ENCODE peak calls at places on chromosome 19, in four cellular contexts. Z is nephron progenitor cell, N is PC-3, S is HCT116. X is an unnamed sample.

GRCh38 chr19:16288544-16288943 is 36.1 kb upstream of the KLF2 start:
- DNase-seq in N (no peak), S (no peak), Z (no peak), X (no peak)

GRCh38 chr19:2628597-2628996 is 73.9 kb downstream of the GNG7 start:
- DNase-seq in Z (no peak), S (no peak), N (no peak), X (no peak)

GRCh38 chr19:48319647-48320537 is 5.5 kb upstream of the EMP3 start:
- DNase-seq in N (peak), Z (peak), S (peak), X (peak)

GRCh38 chr19:29812080-29812880 is 489 bp downstream of the CCNE1 start:
- DNase-seq in Z (peak), S (no peak), N (no peak), X (peak)

GRCh38 chr19:8702350-8702749 is 3.8 kb upstream of the ACTL9 start:
- DNase-seq in Z (no peak), S (no peak), N (no peak), X (no peak)

GRCh38 chr19:42028304-42029216 is 34.5 kb upstream of the ATP1A3 start:
- DNase-seq in S (peak), Z (peak), N (peak), X (peak)

GRCh38 chr19:49954092-49954825 is 6.7 kb downstream of the SIGLEC11 start:
- DNase-seq in S (no peak), Z (no peak), N (no peak), X (no peak)

GRCh38 chr19:54549224-54549623 is 24.4 kb upstream of the LILRA2 start:
- DNase-seq in N (no peak), Z (no peak), S (no peak), X (no peak)

GRCh38 chr19:47315125-47315821 is 5.6 kb downstream of the C5AR1 start:
- DNase-seq in N (peak), Z (no peak), S (peak), X (no peak)

GRCh38 chr19:46907880-46908279 is 47.1 kb downstream of the ARHGAP35 start:
- DNase-seq in Z (no peak), N (no peak), S (no peak), X (no peak)

GRCh38 chr19:52473655-52474350 is 20.4 kb downstream of the ZNF578 start:
- DNase-seq in N (peak), Z (no peak), S (no peak), X (no peak)

GRCh38 chr19:9061879-9062278 is 25.0 kb upstream of the OR1M1 start:
- DNase-seq in N (peak), Z (no peak), S (no peak), X (no peak)

GRCh38 chr19:6536138-6536671 is 5.4 kb downstream of the TNFSF9 start:
- DNase-seq in Z (peak), N (peak), S (peak), X (no peak)

GRCh38 chr19:35901055-35901644 is 810 bp upstream of the NFKBID start:
- DNase-seq in N (peak), Z (no peak), S (no peak), X (no peak)

GRCh38 chr19:6236310-6237291 is 43.2 kb downstream of the MLLT1 start:
- DNase-seq in S (no peak), N (peak), Z (no peak), X (no peak)

GRCh38 chr19:18809149-18809978 is 18.3 kb upstream of the COMP start:
- DNase-seq in Z (no peak), N (peak), S (no peak), X (no peak)

GRCh38 chr19:54473071-54473941 is at the start of gene CDC42EP5:
- DNase-seq in S (no peak), Z (peak), N (no peak), X (peak)

GRCh38 chr19:3516675-3517207 is 10.6 kb downstream of the FZR1 start:
- DNase-seq in S (no peak), N (peak), Z (no peak), X (no peak)

GRCh38 chr19:8075158-8076086 is 22.9 kb downstream of the CCL25 start:
- DNase-seq in Z (no peak), S (no peak), N (no peak), X (no peak)

GRCh38 chr19:4369109-4369887 is 25.9 kb downstream of the MPND start:
- DNase-seq in S (no peak), Z (peak), N (no peak), X (no peak)

GRCh38 chr19:46772170-46773017 is 16.0 kb downstream of the SLC1A5 start:
- DNase-seq in S (no peak), N (no peak), Z (no peak), X (no peak)

GRCh38 chr19:13163609-13164364 is 13.6 kb downstream of the IER2 start:
- DNase-seq in S (no peak), Z (peak), N (peak), X (peak)
- TF ChIP-seq CTCF in S (no peak), Z (no peak), N (no peak), X (no peak)

DNA sequence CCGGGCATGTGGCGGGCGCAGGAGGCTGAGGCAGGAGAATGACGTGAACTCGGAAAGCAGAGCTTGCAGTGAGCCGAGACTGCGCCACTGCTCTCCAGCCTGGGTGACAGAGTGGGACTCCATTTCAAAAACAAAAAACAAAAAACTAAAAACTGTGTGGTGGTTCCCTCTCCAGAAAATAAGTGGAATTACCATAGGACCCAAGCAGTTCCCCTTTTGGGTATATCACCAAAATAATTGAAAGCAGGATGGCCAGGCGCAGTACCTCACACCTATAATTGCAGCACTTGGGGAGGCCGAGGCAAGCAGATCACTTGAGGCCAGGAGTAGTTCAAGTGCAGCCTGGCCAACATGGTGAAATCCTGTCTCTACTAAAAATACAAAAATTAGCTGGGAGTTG is 15.7 kb upstream of the LDLR start:
- DNase-seq in Z (no peak), N (no peak), S (no peak), X (no peak)
- TF ChIP-seq CTCF in Z (no peak), N (no peak), S (no peak), X (no peak)

DNA sequence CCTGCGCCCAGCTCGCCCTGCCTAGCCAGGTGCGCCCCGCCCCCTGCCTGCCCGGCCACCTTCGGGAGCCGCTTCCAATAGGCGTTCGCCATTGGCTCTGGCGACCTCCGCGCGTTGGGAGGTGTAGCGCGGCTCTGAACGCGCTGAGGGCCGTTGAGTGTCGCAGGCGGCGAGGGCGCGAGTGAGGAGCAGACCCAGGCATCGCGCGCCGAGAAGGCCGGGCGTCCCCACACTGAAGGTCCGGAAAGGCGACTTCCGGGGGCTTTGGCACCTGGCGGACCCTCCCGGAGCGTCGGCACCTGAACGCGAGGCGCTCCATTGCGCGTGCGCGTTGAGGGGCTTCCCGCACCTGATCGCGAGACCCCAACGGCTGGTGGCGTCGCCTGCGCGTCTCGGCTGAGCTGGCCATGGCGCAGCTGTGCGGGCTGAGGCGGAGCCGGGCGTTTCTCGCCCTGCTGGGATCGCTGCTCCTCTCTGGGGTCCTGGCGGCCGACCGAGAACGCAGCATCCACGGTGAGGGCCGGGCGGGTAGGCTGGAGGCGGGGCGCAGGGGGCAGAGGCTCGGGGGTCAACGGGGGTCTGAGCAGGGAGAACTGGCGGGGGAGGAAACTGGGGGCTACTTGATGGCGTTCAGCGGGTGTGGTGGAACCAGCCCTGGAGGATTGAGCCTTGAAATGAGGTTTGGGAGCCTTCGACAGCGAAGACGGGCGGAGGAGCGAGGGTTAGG is at the start of gene SPINT2:
- DNase-seq in Z (peak), N (no peak), S (peak), X (peak)
- TF ChIP-seq CTCF in Z (no peak), N (no peak), S (no peak), X (no peak)

GRCh38 chr19:17513801-17514200 is 2.4 kb downstream of the PGLS start:
- DNase-seq in S (no peak), N (no peak), Z (no peak), X (no peak)

GRCh38 chr19:17510220-17510993 is 1.0 kb upstream of the PGLS start:
- DNase-seq in N (no peak), Z (no peak), S (no peak), X (no peak)

GRCh38 chr19:17512574-17512939 is 1.1 kb downstream of the PGLS start:
- DNase-seq in Z (no peak), S (no peak), N (no peak), X (no peak)

GRCh38 chr19:17515408-17516149 is 4.1 kb downstream of the PGLS start:
- DNase-seq in N (no peak), S (no peak), Z (no peak), X (no peak)

GRCh38 chr19:17511724-17512573 is 500 bp downstream of the PGLS start:
- DNase-seq in S (peak), N (peak), Z (peak), X (peak)
- TF ChIP-seq CTCF in S (peak), N (peak), Z (no peak), X (no peak)

GRCh38 chr19:32580901-32581703 is at the start of gene PDCD5:
- DNase-seq in S (peak), Z (peak), N (peak), X (peak)
- TF ChIP-seq CTCF in S (no peak), Z (no peak), N (no peak), X (no peak)

DNA sequence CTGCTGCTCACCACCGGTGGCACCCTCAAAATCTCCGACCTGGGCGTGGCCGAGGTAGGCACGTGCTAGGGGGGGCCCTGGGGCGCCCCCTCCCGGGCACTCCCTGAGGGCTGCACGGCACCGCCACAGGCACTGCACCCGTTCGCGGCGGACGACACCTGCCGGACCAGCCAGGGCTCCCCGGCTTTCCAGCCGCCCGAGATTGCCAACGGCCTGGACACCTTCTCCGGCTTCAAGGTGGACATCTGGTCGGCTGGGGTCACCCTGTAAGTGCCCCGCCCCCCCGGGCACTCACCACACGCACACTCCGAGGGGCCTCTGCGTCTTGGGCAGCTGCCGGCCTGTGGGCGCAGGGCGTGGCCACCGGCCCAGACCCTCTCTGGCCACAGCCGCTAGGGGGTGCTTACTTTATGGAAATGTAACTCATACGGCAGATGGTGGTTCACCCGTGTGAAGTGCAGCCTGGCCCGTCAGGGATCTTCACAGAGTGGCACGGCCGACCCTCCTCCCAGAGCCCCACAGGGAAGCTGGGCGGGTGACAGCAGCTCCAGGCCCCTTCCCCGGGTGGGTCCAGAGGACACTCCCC is 15.0 kb downstream of the STK11 start:
- DNase-seq in N (no peak), S (no peak), Z (no peak), X (no peak)
- TF ChIP-seq CTCF in N (no peak), S (no peak), Z (no peak), X (no peak)

GRCh38 chr19:20968092-20968491 is 45.0 kb downstream of the ZNF85 start:
- DNase-seq in Z (no peak), N (no peak), S (no peak), X (no peak)

GRCh38 chr19:20969898-20970297 is 46.8 kb downstream of the ZNF85 start:
- DNase-seq in S (no peak), N (peak), Z (no peak), X (no peak)

GRCh38 chr19:20969498-20969897 is 46.4 kb downstream of the ZNF85 start:
- DNase-seq in N (peak), S (peak), Z (no peak), X (no peak)

DNA sequence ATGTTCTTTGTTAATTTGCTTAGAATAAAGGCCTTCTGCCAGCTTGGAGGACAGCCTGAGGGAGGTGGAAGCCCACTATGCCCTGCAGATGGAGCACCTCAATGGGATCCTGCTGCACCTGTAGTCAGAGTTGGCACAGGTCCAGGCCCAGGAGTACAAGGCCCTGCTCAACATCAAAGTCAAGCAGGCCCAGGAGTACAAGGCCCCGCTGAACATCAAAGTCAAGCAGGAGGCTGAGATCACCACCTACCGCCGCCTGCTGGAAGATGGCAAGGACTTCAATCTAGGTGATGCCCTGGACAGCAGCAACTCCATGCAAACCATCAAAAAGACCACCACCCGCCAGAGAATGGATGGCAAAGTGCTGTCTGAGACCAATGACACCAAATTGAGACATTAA is 41.7 kb downstream of the ZNF85 start:
- DNase-seq in N (no peak), S (no peak), Z (no peak), X (no peak)
- TF ChIP-seq CTCF in N (no peak), S (no peak), Z (no peak), X (no peak)

GRCh38 chr19:51250786-51251452 is at the start of gene SIGLECL1:
- DNase-seq in S (no peak), N (no peak), Z (no peak), X (no peak)

GRCh38 chr19:51251453-51251790 is 542 bp downstream of the SIGLECL1 start:
- DNase-seq in N (no peak), S (no peak), Z (no peak), X (no peak)

GRCh38 chr19:51242881-51243280 is 8.0 kb upstream of the SIGLECL1 start:
- DNase-seq in N (no peak), Z (no peak), S (no peak), X (no peak)

GRCh38 chr19:51247972-51248371 is 2.9 kb upstream of the SIGLECL1 start:
- DNase-seq in Z (no peak), N (no peak), S (no peak), X (no peak)

DNA sequence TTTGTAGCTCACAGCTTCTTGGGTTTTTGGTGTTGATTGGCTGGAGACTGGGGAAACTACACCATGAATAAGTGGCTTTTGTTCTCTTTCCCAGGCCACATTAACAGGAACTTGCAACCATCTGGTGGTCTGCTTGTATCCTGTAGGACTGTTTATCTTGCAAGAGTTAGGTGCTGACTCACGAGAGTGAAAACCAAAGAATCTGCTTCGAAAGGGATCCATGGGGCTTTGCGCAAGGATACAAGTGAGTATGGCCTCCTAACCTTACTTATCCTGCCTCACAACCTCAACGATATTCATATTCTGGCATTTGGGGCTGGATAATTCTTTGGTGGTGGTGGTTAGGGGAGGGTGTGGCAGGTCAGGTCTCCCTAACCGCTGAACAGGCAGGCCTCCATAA is 4.7 kb upstream of the SIGLECL1 start:
- DNase-seq in Z (no peak), N (peak), S (no peak), X (peak)
- TF ChIP-seq CTCF in Z (no peak), N (no peak), S (no peak), X (no peak)

GRCh38 chr19:44696939-44697669 is 1.8 kb upstream of the CEACAM16 start:
- DNase-seq in N (no peak), S (no peak), Z (no peak), X (no peak)

GRCh38 chr19:44697670-44698034 is 1.3 kb upstream of the CEACAM16 start:
- DNase-seq in N (no peak), Z (no peak), S (no peak), X (no peak)

GRCh38 chr19:44692379-44692721 is 6.6 kb upstream of the CEACAM16 start:
- DNase-seq in S (no peak), Z (no peak), N (no peak), X (no peak)

GRCh38 chr19:44690131-44690440 is 8.9 kb upstream of the CEACAM16 start:
- DNase-seq in S (no peak), N (no peak), Z (no peak), X (no peak)

DNA sequence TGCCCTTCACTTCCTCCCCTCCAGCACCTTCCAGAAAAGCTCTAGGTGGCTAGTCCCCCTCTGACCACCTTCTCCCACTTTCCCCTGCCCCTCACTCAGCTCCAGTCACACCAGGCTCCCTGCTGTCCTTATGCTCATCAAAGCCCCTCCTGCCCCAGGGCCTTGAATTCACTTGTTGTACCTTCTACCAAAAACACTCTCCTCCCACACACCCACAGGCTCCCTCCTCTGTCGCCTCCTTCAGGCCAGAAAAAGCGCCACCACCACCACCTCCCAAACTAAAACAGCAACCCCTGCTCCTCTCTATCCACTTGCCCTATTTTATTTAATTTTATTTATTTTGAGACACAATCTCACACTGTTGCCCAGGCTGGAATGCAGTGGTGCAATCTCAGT is 4.8 kb upstream of the CEACAM16 start:
- DNase-seq in N (no peak), Z (no peak), S (no peak), X (no peak)
- TF ChIP-seq CTCF in N (peak), Z (no peak), S (peak), X (peak)

GRCh38 chr19:38792250-38793111 is 3.5 kb downstream of the LGALS7B start:
- DNase-seq in S (no peak), Z (no peak), N (no peak), X (peak)
- TF ChIP-seq CTCF in S (no peak), Z (no peak), N (no peak), X (peak)

X was measured in endothelial cell.